ENCODE peak calls at places on chromosomes 1 and 21, in four cellular contexts. One of them, this sample, is unnamed.

GRCh38 chr1:36177589-36178463 is 21.9 kb downstream of the MAP7D1 start:
- DNase-seq in fibroblast of mammary gland: no peak
- DNase-seq in choroid plexus epithelial cell: no peak
- DNase-seq in IMR-90: no peak
- DNase-seq in this sample: no peak

GRCh38 chr1:36493524-36493923 is 10.8 kb upstream of the CSF3R start:
- DNase-seq in fibroblast of mammary gland: no peak
- DNase-seq in choroid plexus epithelial cell: no peak
- DNase-seq in IMR-90: no peak
- DNase-seq in this sample: no peak

GRCh38 chr1:26785611-26786436 is 1.9 kb upstream of the PIGV start:
- DNase-seq in fibroblast of mammary gland: peak; percentile 11
- DNase-seq in choroid plexus epithelial cell: peak; percentile 54
- DNase-seq in IMR-90: peak; percentile 48
- DNase-seq in this sample: peak; percentile 45

GRCh38 chr1:100415217-100415778 is 63.0 kb downstream of the CDC14A start:
- DNase-seq in fibroblast of mammary gland: no peak
- DNase-seq in choroid plexus epithelial cell: no peak
- DNase-seq in IMR-90: no peak
- DNase-seq in this sample: no peak

GRCh38 chr1:85628791-85629531 is 48.4 kb downstream of the CCN1 start:
- DNase-seq in fibroblast of mammary gland: peak; percentile 57
- DNase-seq in choroid plexus epithelial cell: peak; percentile 92
- DNase-seq in IMR-90: peak; percentile 95
- DNase-seq in this sample: peak; percentile 79

GRCh38 chr1:244180256-244180655 is 129.2 kb downstream of the ZBTB18 start:
- DNase-seq in fibroblast of mammary gland: peak; percentile 33
- DNase-seq in choroid plexus epithelial cell: peak; percentile 59
- DNase-seq in IMR-90: peak; percentile 80
- DNase-seq in this sample: peak; percentile 33

GRCh38 chr1:4549933-4550332 is 104.5 kb upstream of the AJAP1 start:
- DNase-seq in fibroblast of mammary gland: no peak
- DNase-seq in choroid plexus epithelial cell: no peak
- DNase-seq in IMR-90: no peak
- DNase-seq in this sample: no peak

GRCh38 chr21:34179204-34179935 is 106.0 kb downstream of the MRPS6 start:
- DNase-seq in fibroblast of mammary gland: no peak
- DNase-seq in choroid plexus epithelial cell: no peak
- DNase-seq in IMR-90: no peak
- DNase-seq in this sample: no peak

GRCh38 chr1:12397426-12398134 is 167.8 kb downstream of the VPS13D start:
- DNase-seq in fibroblast of mammary gland: no peak
- DNase-seq in choroid plexus epithelial cell: no peak
- DNase-seq in IMR-90: no peak
- DNase-seq in this sample: peak; percentile 41

DNA sequence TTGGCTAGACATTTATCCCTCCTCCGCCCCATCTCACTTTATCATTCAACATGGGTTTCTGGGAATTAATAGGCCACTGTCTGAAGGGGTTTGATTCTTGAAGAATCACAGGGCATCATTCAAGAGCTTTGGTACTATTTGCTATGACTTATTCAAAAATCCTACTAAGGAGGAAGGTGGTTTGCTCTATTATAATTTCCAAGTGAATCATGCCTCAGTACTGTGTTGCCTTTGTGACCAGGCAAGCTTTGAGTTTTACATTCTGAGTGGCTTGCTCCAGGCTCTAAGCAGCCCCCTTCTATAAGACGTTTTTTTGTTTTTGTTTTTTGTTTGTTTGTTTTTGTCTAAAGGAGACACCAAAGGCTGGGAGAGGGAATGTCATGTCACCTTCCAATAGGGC is 2.6 kb downstream of the C1orf21 start:
- DNase-seq in fibroblast of mammary gland: no peak
- DNase-seq in choroid plexus epithelial cell: no peak
- DNase-seq in IMR-90: peak; percentile 38
- DNase-seq in this sample: no peak
- H3K4me3 ChIP-seq in fibroblast of mammary gland: no peak overlapping the region
- H3K4me3 ChIP-seq in choroid plexus epithelial cell: no peak overlapping the region
- H3K4me3 ChIP-seq in IMR-90: no peak overlapping the region
- H3K4me3 ChIP-seq in this sample: no peak overlapping the region

DNA sequence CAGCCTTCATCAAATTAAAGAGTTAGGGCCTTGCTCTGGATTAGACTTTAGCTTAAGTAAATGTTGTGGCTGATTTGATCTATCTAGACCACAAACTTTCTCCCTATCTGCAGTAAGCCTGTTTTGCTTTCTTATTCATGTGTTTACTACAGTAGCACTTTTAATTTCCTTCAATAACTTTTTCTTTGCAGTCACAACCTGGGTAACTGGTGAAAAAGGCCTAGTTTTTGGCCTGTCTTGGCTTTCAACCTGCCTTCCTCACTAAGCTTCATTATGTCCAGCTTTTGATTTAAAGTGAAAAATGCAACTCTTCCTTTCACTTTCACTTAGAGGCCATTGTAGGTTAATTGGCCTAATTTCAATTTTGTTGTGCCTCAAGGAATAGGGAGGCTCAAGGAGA is 12.5 kb upstream of the LPGAT1 start:
- DNase-seq in fibroblast of mammary gland: no peak
- DNase-seq in choroid plexus epithelial cell: no peak
- DNase-seq in IMR-90: no peak
- DNase-seq in this sample: no peak
- H3K4me3 ChIP-seq in fibroblast of mammary gland: no peak overlapping the region
- H3K4me3 ChIP-seq in choroid plexus epithelial cell: no peak overlapping the region
- H3K4me3 ChIP-seq in IMR-90: no peak overlapping the region
- H3K4me3 ChIP-seq in this sample: no peak overlapping the region

DNA sequence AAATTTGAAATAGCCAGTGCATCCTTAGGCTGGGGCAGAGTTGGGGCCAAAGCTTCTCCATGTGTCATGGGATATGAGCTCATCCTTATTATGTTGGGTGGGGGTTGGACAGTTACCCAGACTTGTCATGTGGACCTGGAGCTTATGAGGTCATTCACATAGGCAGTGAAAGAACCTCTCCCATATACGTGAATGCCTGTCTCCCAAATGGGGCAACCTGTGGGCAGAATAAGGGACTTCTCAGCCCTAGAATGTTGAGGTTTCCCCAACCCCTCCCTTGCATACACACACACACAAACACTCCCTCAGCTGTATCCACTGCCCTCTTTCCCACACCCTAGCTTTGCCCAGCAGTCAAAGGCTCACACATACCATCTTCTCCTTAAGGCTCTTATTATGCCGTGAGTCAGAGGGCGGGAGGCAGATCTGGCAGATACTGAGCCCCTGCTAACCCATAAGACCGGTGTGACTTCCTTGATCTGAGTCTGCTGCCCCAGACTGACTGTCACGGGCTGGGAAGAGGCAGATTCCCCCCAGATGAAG is 2.3 kb upstream of the IVL start:
- DNase-seq in fibroblast of mammary gland: peak; percentile 78
- DNase-seq in choroid plexus epithelial cell: no peak
- DNase-seq in IMR-90: peak; percentile 8
- DNase-seq in this sample: no peak
- H3K4me3 ChIP-seq in fibroblast of mammary gland: no peak overlapping the region
- H3K4me3 ChIP-seq in choroid plexus epithelial cell: no peak overlapping the region
- H3K4me3 ChIP-seq in IMR-90: no peak overlapping the region
- H3K4me3 ChIP-seq in this sample: no peak overlapping the region

DNA sequence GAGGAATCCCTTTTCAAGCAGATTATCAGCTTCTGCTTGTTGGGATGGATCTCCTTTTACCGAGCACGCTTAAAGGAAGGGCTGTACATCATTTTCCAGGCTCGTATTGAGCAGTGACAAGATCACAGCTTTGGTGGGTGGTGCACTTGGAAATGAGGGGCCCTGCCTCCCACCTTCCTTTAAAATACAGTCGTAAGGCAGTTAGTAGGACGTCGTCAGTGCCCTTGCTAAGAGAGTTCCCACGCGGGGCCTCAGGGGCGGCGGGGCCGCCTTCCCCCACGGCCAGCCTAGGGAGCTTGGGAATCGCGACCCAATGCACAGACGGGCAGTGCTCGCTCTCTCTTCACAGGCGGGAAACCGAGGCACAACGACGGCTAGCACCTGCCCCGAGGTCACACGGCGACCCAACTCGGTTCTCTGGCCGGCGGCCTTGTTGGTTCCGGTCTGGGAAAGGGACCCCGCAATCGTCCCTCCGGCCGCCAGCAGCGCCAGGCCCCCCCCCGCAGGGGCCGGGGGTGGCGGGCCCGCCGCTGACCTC is 58.6 kb downstream of the H3-3A start:
- DNase-seq in fibroblast of mammary gland: no peak
- DNase-seq in choroid plexus epithelial cell: no peak
- DNase-seq in IMR-90: no peak
- DNase-seq in this sample: no peak
- H3K4me3 ChIP-seq in fibroblast of mammary gland: peak overlapping the region; percentile 9
- H3K4me3 ChIP-seq in choroid plexus epithelial cell: peak overlapping the region; percentile 22
- H3K4me3 ChIP-seq in IMR-90: no peak overlapping the region
- H3K4me3 ChIP-seq in this sample: peak overlapping the region; percentile 21

DNA sequence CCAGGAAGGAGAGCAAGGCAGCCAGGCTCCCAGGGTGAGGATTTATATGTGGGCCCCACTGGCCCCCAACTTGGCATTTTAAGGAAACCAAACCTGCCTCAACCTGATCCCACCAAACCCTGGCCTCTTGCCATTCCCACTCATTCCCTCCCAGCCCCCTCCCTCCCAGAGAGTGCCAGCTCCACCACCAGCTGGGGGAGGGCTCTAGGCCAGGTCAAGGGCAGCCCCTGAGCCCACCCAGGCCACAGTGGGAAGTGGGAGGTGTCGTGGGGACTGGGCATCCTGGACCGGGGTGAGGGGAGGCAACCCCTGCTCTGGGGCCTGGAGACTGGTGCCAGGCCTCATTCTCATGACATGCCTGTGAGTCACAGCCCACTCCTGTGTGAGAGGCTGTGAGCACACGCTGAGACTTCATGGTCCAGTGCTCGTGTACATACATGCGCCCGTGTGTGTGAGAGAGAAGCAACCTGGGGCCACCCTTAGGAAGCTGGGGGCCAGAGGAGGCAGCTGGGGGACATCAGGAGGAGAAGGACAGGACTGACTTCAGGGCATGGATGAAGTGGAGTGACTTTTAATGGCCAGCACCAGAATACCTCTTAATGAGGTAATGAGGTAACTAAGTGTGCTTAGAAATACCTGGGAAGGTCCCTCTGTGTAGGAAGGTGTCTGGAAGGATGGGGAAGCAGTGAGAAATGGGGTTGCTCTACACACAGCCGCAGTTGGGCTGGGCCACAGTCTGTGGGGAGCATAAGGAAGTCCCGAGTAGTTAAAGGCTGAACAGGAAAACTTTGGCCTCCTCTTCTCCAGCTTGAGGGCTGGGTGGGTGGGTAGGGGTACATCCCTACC is at the start of gene S100A2:
- DNase-seq in fibroblast of mammary gland: peak; percentile 96
- DNase-seq in choroid plexus epithelial cell: peak; percentile 91
- DNase-seq in IMR-90: peak; percentile 97
- DNase-seq in this sample: peak; percentile 84
- H3K4me3 ChIP-seq in fibroblast of mammary gland: no peak within 1 kb of the TSS
- H3K4me3 ChIP-seq in choroid plexus epithelial cell: no peak within 1 kb of the TSS
- H3K4me3 ChIP-seq in IMR-90: no peak within 1 kb of the TSS
- H3K4me3 ChIP-seq in this sample: no peak within 1 kb of the TSS

DNA sequence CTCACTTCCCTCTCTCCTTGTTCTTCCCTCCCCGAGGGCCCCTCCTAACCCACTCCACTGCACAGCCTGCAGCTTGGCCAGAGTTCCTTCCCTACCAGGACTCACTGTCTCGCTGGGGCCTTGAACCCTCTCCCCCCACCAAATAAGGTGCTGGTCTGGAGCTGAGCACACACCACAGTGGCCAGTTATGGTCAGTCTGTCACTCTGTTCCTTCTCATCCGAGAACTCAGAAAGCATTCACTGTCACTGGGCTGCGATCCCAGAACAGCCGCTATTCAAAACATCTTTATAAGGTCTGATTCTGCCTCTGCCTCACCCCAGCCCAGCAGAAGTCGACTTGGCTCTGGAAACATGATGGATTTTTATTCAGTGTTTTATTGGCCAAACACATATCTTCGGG is 19.8 kb upstream of the LBR start:
- DNase-seq in fibroblast of mammary gland: peak; percentile 43
- DNase-seq in choroid plexus epithelial cell: peak; percentile 47
- DNase-seq in IMR-90: peak; percentile 42
- DNase-seq in this sample: peak; percentile 58
- H3K4me3 ChIP-seq in fibroblast of mammary gland: no peak overlapping the region
- H3K4me3 ChIP-seq in choroid plexus epithelial cell: no peak overlapping the region
- H3K4me3 ChIP-seq in IMR-90: no peak overlapping the region
- H3K4me3 ChIP-seq in this sample: no peak overlapping the region

This sample was measured in fibroblast of pulmonary artery.